ENCODE peak calls at places on chromosomes 16 and 17, in eight cellular contexts. One of them, this sample, is unnamed.
A peak's percentile ranks its signal among the peaks of the same experiment; 100 is the strongest.

GRCh38 chr17:73365934-73366623 is 54.3 kb upstream of the CDC42EP4 start:
- DNase-seq in GOT3: no peak
- DNase-seq in iris pigment epithelial cell: no peak
- DNase-seq in activated CD4-positive, alpha-beta T cell treated with anti-CD3 and anti-CD28 coated beads, Interleukin-2, amount 10 ng/mL, durations not matched to agents 7 days and 5 days: no peak
- DNase-seq in mucosa of gallbladder: no peak
- DNase-seq in NCI-H1436 treated with DMSO at 0.1 percent for 48 hours: no peak
- DNase-seq in H7: peak; percentile 77
- DNase-seq in hepatocyte: no peak
- DNase-seq in this sample: peak; percentile 72

GRCh38 chr16:87216824-87217205 is 100.4 kb downstream of the C16orf95 start:
- DNase-seq in GOT3: no peak
- DNase-seq in iris pigment epithelial cell: peak; percentile 49
- DNase-seq in activated CD4-positive, alpha-beta T cell treated with anti-CD3 and anti-CD28 coated beads, Interleukin-2, amount 10 ng/mL, durations not matched to agents 7 days and 5 days: no peak
- DNase-seq in mucosa of gallbladder: no peak
- DNase-seq in NCI-H1436 treated with DMSO at 0.1 percent for 48 hours: no peak
- DNase-seq in H7: no peak
- DNase-seq in hepatocyte: no peak
- DNase-seq in this sample: no peak

GRCh38 chr16:8866118-8866883 is 2.5 kb downstream of the CARHSP1 start:
- DNase-seq in GOT3: no peak
- DNase-seq in iris pigment epithelial cell: no peak
- DNase-seq in activated CD4-positive, alpha-beta T cell treated with anti-CD3 and anti-CD28 coated beads, Interleukin-2, amount 10 ng/mL, durations not matched to agents 7 days and 5 days: no peak
- DNase-seq in mucosa of gallbladder: no peak
- DNase-seq in NCI-H1436 treated with DMSO at 0.1 percent for 48 hours: no peak
- DNase-seq in H7: peak; percentile 98
- DNase-seq in hepatocyte: peak; percentile 77
- DNase-seq in this sample: peak; percentile 97

GRCh38 chr17:3773966-3774365 is 27.0 kb downstream of the ITGAE start:
- DNase-seq in GOT3: no peak
- DNase-seq in iris pigment epithelial cell: no peak
- DNase-seq in activated CD4-positive, alpha-beta T cell treated with anti-CD3 and anti-CD28 coated beads, Interleukin-2, amount 10 ng/mL, durations not matched to agents 7 days and 5 days: no peak
- DNase-seq in mucosa of gallbladder: no peak
- DNase-seq in NCI-H1436 treated with DMSO at 0.1 percent for 48 hours: no peak
- DNase-seq in H7: no peak
- DNase-seq in hepatocyte: no peak
- DNase-seq in this sample: no peak

GRCh38 chr17:75909051-75909811 is 4.5 kb upstream of the MRPL38 start:
- DNase-seq in GOT3: no peak
- DNase-seq in iris pigment epithelial cell: no peak
- DNase-seq in activated CD4-positive, alpha-beta T cell treated with anti-CD3 and anti-CD28 coated beads, Interleukin-2, amount 10 ng/mL, durations not matched to agents 7 days and 5 days: no peak
- DNase-seq in mucosa of gallbladder: no peak
- DNase-seq in NCI-H1436 treated with DMSO at 0.1 percent for 48 hours: peak; percentile 90
- DNase-seq in H7: no peak
- DNase-seq in hepatocyte: no peak
- DNase-seq in this sample: no peak

GRCh38 chr17:3835410-3836229 is 10.4 kb downstream of the NCBP3 start:
- DNase-seq in GOT3: no peak
- DNase-seq in iris pigment epithelial cell: no peak
- DNase-seq in activated CD4-positive, alpha-beta T cell treated with anti-CD3 and anti-CD28 coated beads, Interleukin-2, amount 10 ng/mL, durations not matched to agents 7 days and 5 days: no peak
- DNase-seq in mucosa of gallbladder: no peak
- DNase-seq in NCI-H1436 treated with DMSO at 0.1 percent for 48 hours: no peak
- DNase-seq in H7: no peak
- DNase-seq in hepatocyte: no peak
- DNase-seq in this sample: no peak

GRCh38 chr17:62723842-62724241 is 84.3 kb downstream of the MARCHF10 start:
- DNase-seq in GOT3: no peak
- DNase-seq in iris pigment epithelial cell: no peak
- DNase-seq in activated CD4-positive, alpha-beta T cell treated with anti-CD3 and anti-CD28 coated beads, Interleukin-2, amount 10 ng/mL, durations not matched to agents 7 days and 5 days: no peak
- DNase-seq in mucosa of gallbladder: no peak
- DNase-seq in NCI-H1436 treated with DMSO at 0.1 percent for 48 hours: no peak
- DNase-seq in H7: no peak
- DNase-seq in hepatocyte: no peak
- DNase-seq in this sample: peak; percentile 72

GRCh38 chr17:81379523-81379942 is 15.7 kb upstream of the BAHCC1 start:
- DNase-seq in GOT3: no peak
- DNase-seq in iris pigment epithelial cell: no peak
- DNase-seq in activated CD4-positive, alpha-beta T cell treated with anti-CD3 and anti-CD28 coated beads, Interleukin-2, amount 10 ng/mL, durations not matched to agents 7 days and 5 days: no peak
- DNase-seq in mucosa of gallbladder: no peak
- DNase-seq in NCI-H1436 treated with DMSO at 0.1 percent for 48 hours: no peak
- DNase-seq in H7: no peak
- DNase-seq in hepatocyte: no peak
- DNase-seq in this sample: peak; percentile 65

GRCh38 chr17:9431620-9432019 is 144.0 kb downstream of the STX8 start:
- DNase-seq in GOT3: no peak
- DNase-seq in iris pigment epithelial cell: no peak
- DNase-seq in activated CD4-positive, alpha-beta T cell treated with anti-CD3 and anti-CD28 coated beads, Interleukin-2, amount 10 ng/mL, durations not matched to agents 7 days and 5 days: no peak
- DNase-seq in mucosa of gallbladder: no peak
- DNase-seq in NCI-H1436 treated with DMSO at 0.1 percent for 48 hours: no peak
- DNase-seq in H7: no peak
- DNase-seq in hepatocyte: no peak
- DNase-seq in this sample: no peak

GRCh38 chr17:9371019-9371418 is 204.6 kb downstream of the STX8 start:
- DNase-seq in GOT3: no peak
- DNase-seq in iris pigment epithelial cell: peak; percentile 94
- DNase-seq in activated CD4-positive, alpha-beta T cell treated with anti-CD3 and anti-CD28 coated beads, Interleukin-2, amount 10 ng/mL, durations not matched to agents 7 days and 5 days: no peak
- DNase-seq in mucosa of gallbladder: no peak
- DNase-seq in NCI-H1436 treated with DMSO at 0.1 percent for 48 hours: peak; percentile 89
- DNase-seq in H7: no peak
- DNase-seq in hepatocyte: no peak
- DNase-seq in this sample: no peak

GRCh38 chr17:76912585-76912984 is 44.4 kb downstream of the MGAT5B start:
- DNase-seq in GOT3: no peak
- DNase-seq in iris pigment epithelial cell: no peak
- DNase-seq in activated CD4-positive, alpha-beta T cell treated with anti-CD3 and anti-CD28 coated beads, Interleukin-2, amount 10 ng/mL, durations not matched to agents 7 days and 5 days: no peak
- DNase-seq in mucosa of gallbladder: no peak
- DNase-seq in NCI-H1436 treated with DMSO at 0.1 percent for 48 hours: no peak
- DNase-seq in H7: no peak
- DNase-seq in hepatocyte: no peak
- DNase-seq in this sample: no peak

GRCh38 chr16:3019594-3020246 is 448 bp upstream of the TNFRSF12A start:
- DNase-seq in GOT3: no peak
- DNase-seq in iris pigment epithelial cell: no peak
- DNase-seq in activated CD4-positive, alpha-beta T cell treated with anti-CD3 and anti-CD28 coated beads, Interleukin-2, amount 10 ng/mL, durations not matched to agents 7 days and 5 days: no peak
- DNase-seq in mucosa of gallbladder: no peak
- DNase-seq in NCI-H1436 treated with DMSO at 0.1 percent for 48 hours: no peak
- DNase-seq in H7: no peak
- DNase-seq in hepatocyte: no peak
- DNase-seq in this sample: no peak

GRCh38 chr17:2282297-2282873 is 21.2 kb downstream of the SMG6 start:
- DNase-seq in GOT3: no peak
- DNase-seq in iris pigment epithelial cell: peak; percentile 74
- DNase-seq in activated CD4-positive, alpha-beta T cell treated with anti-CD3 and anti-CD28 coated beads, Interleukin-2, amount 10 ng/mL, durations not matched to agents 7 days and 5 days: no peak
- DNase-seq in mucosa of gallbladder: no peak
- DNase-seq in NCI-H1436 treated with DMSO at 0.1 percent for 48 hours: no peak
- DNase-seq in H7: peak; percentile 75
- DNase-seq in hepatocyte: peak; percentile 81
- DNase-seq in this sample: peak; percentile 67

This sample was measured in endodermal cell.